ENCODE peak calls at places on chromosomes 1 and 21, in seven cellular contexts. One of them, this sample, is unnamed.
A peak's percentile ranks its signal among the peaks of the same experiment; 100 is the strongest.

GRCh38 chr1:178434360-178434759 is 62.4 kb downstream of the CLEC20A start:
- DNase-seq in fibroblast of mammary gland: no peak
- DNase-seq in A673: no peak
- DNase-seq in D341Med: no peak
- DNase-seq in HL-60: no peak
- DNase-seq in occipital lobe: no peak
- DNase-seq in nephron progenitor cell: no peak
- DNase-seq in this sample: no peak

GRCh38 chr1:55632906-55633305 is 417.7 kb upstream of the USP24 start:
- DNase-seq in fibroblast of mammary gland: no peak
- DNase-seq in A673: no peak
- DNase-seq in D341Med: no peak
- DNase-seq in HL-60: no peak
- DNase-seq in occipital lobe: no peak
- DNase-seq in nephron progenitor cell: peak; percentile 60
- DNase-seq in this sample: no peak

GRCh38 chr1:95953005-95953404 is 719.0 kb downstream of the RWDD3 start:
- DNase-seq in fibroblast of mammary gland: peak; percentile 31
- DNase-seq in A673: peak; percentile 50
- DNase-seq in D341Med: peak; percentile 34
- DNase-seq in HL-60: peak; percentile 2
- DNase-seq in occipital lobe: no peak
- DNase-seq in nephron progenitor cell: no peak
- DNase-seq in this sample: peak; percentile 12

GRCh38 chr1:31798433-31799195 is 17.2 kb downstream of the SPOCD1 start:
- DNase-seq in fibroblast of mammary gland: peak; percentile 95
- DNase-seq in A673: peak; percentile 72
- DNase-seq in D341Med: peak; percentile 60
- DNase-seq in HL-60: no peak
- DNase-seq in occipital lobe: no peak
- DNase-seq in nephron progenitor cell: no peak
- DNase-seq in this sample: no peak

GRCh38 chr21:37687001-37687400 is 229.3 kb downstream of the KCNJ6 start:
- DNase-seq in fibroblast of mammary gland: no peak
- DNase-seq in A673: no peak
- DNase-seq in D341Med: no peak
- DNase-seq in HL-60: peak; percentile 51
- DNase-seq in occipital lobe: no peak
- DNase-seq in nephron progenitor cell: no peak
- DNase-seq in this sample: no peak

GRCh38 chr1:7703321-7704213 is 67.5 kb upstream of the VAMP3 start:
- DNase-seq in fibroblast of mammary gland: no peak
- DNase-seq in A673: no peak
- DNase-seq in D341Med: peak; percentile 81
- DNase-seq in HL-60: no peak
- DNase-seq in occipital lobe: no peak
- DNase-seq in nephron progenitor cell: peak; percentile 70
- DNase-seq in this sample: peak; percentile 78

GRCh38 chr1:154326546-154327465 is 1.5 kb downstream of the ATP8B2 start:
- DNase-seq in fibroblast of mammary gland: peak; percentile 92
- DNase-seq in A673: peak; percentile 18
- DNase-seq in D341Med: no peak
- DNase-seq in HL-60: no peak
- DNase-seq in occipital lobe: no peak
- DNase-seq in nephron progenitor cell: no peak
- DNase-seq in this sample: no peak

GRCh38 chr1:100499412-100499811 is 38.5 kb upstream of the GPR88 start:
- DNase-seq in fibroblast of mammary gland: no peak
- DNase-seq in A673: no peak
- DNase-seq in D341Med: no peak
- DNase-seq in HL-60: no peak
- DNase-seq in occipital lobe: no peak
- DNase-seq in nephron progenitor cell: no peak
- DNase-seq in this sample: no peak

GRCh38 chr1:44515416-44515815 is 110.4 kb downstream of the RNF220 start:
- DNase-seq in fibroblast of mammary gland: no peak
- DNase-seq in A673: no peak
- DNase-seq in D341Med: no peak
- DNase-seq in HL-60: no peak
- DNase-seq in occipital lobe: no peak
- DNase-seq in nephron progenitor cell: no peak
- DNase-seq in this sample: no peak

GRCh38 chr1:165411396-165411795 is 33.5 kb downstream of the RXRG start:
- DNase-seq in fibroblast of mammary gland: no peak
- DNase-seq in A673: no peak
- DNase-seq in D341Med: no peak
- DNase-seq in HL-60: no peak
- DNase-seq in occipital lobe: no peak
- DNase-seq in nephron progenitor cell: no peak
- DNase-seq in this sample: no peak

GRCh38 chr1:29752141-29752540 is 515.8 kb downstream of the PTPRU start:
- DNase-seq in fibroblast of mammary gland: no peak
- DNase-seq in A673: peak; percentile 18
- DNase-seq in D341Med: no peak
- DNase-seq in HL-60: no peak
- DNase-seq in occipital lobe: no peak
- DNase-seq in nephron progenitor cell: peak; percentile 78
- DNase-seq in this sample: peak; percentile 54

GRCh38 chr1:90963651-90964050 is 58.2 kb downstream of the ZNF644 start:
- DNase-seq in fibroblast of mammary gland: peak; percentile 5
- DNase-seq in A673: no peak
- DNase-seq in D341Med: no peak
- DNase-seq in HL-60: no peak
- DNase-seq in occipital lobe: no peak
- DNase-seq in nephron progenitor cell: no peak
- DNase-seq in this sample: no peak

GRCh38 chr1:192907545-192908243 is 98.9 kb downstream of the RGS2 start:
- DNase-seq in fibroblast of mammary gland: peak; percentile 79
- DNase-seq in A673: no peak
- DNase-seq in D341Med: no peak
- DNase-seq in HL-60: peak; percentile 29
- DNase-seq in occipital lobe: no peak
- DNase-seq in nephron progenitor cell: no peak
- DNase-seq in this sample: no peak

GRCh38 chr1:79283451-79283850 is 276.9 kb upstream of the ADGRL4 start:
- DNase-seq in fibroblast of mammary gland: no peak
- DNase-seq in A673: no peak
- DNase-seq in D341Med: no peak
- DNase-seq in HL-60: no peak
- DNase-seq in occipital lobe: no peak
- DNase-seq in nephron progenitor cell: no peak
- DNase-seq in this sample: no peak

This sample was measured in WTC11.